ENCODE peak calls at places on chromosomes 11 and 22, in five cellular contexts. Y, N, A, L and Q are unnamed samples.

GRCh38 chr22:30457964-30458363 is 13.9 kb downstream of the SEC14L3 start:
- DNase-seq in A (no peak), L (no peak), N (no peak), Y (no peak), Q (no peak)

GRCh38 chr22:31566484-31566883 is 70.1 kb downstream of the SFI1 start:
- DNase-seq in N (no peak), L (no peak), A (no peak), Y (no peak), Q (no peak)

GRCh38 chr11:117457835-117458234 is 130.2 kb downstream of the CEP164 start:
- DNase-seq in Y (no peak), N (no peak), L (no peak), A (no peak), Q (no peak)

GRCh38 chr22:47090591-47091240 is 328.3 kb downstream of the TBC1D22A start:
- DNase-seq in L (no peak), Y (no peak), N (peak; percentile 55), A (no peak), Q (peak; percentile 69)

GRCh38 chr22:27381552-27381951 is 420.0 kb downstream of the MN1 start:
- DNase-seq in Y (no peak), N (no peak), A (no peak), L (no peak), Q (no peak)

GRCh38 chr11:70203749-70204465 is 811 bp downstream of the FADD start:
- DNase-seq in A (peak; percentile 40), L (peak; percentile 59), N (peak; percentile 68), Y (peak; percentile 54), Q (peak; percentile 50)

GRCh38 chr11:117941163-117941707 is 12.0 kb upstream of the TMPRSS13 start:
- DNase-seq in L (no peak), N (no peak), Y (no peak), A (no peak), Q (no peak)

GRCh38 chr11:35111171-35112055 is 27.6 kb upstream of the CD44 start:
- DNase-seq in Y (no peak), A (no peak), L (no peak), N (peak; percentile 20), Q (no peak)

GRCh38 chr11:72406536-72407507 is 27.5 kb downstream of the CLPB start:
- DNase-seq in N (no peak), L (peak; percentile 43), Y (no peak), A (no peak), Q (no peak)

GRCh38 chr11:64186205-64187165 is 514 bp downstream of the STIP1 start:
- DNase-seq in A (no peak), L (no peak), Y (no peak), N (no peak), Q (peak; percentile 48)

GRCh38 chr11:77506857-77507256 is 33.0 kb upstream of the PAK1 start:
- DNase-seq in N (no peak), L (no peak), Y (no peak), A (no peak), Q (no peak)

GRCh38 chr22:24440718-24441405 is 13.5 kb downstream of the ADORA2A start:
- DNase-seq in N (no peak), Y (no peak), L (no peak), A (no peak), Q (no peak)

GRCh38 chr11:1225386-1226225 is 2.7 kb downstream of the MUC5B start:
- DNase-seq in N (no peak), Y (no peak), A (no peak), L (no peak), Q (peak; percentile 1)

GRCh38 chr22:47616396-47617020 is 854.1 kb downstream of the TBC1D22A start:
- DNase-seq in L (no peak), Y (no peak), A (no peak), N (no peak), Q (no peak)

GRCh38 chr11:74011360-74012071 is 2.6 kb upstream of the UCP3 start:
- DNase-seq in A (peak; percentile 79), Y (no peak), N (peak; percentile 72), L (no peak), Q (no peak)

GRCh38 chr11:11391796-11392195 is 38.7 kb upstream of the CSNK2A3 start:
- DNase-seq in A (no peak), L (no peak), Y (no peak), N (no peak), Q (no peak)

GRCh38 chr11:47980093-47980906 is at the start of gene PTPRJ:
- DNase-seq in Y (peak; percentile 73), L (no peak), N (peak; percentile 88), A (no peak), Q (peak; percentile 78)

GRCh38 chr11:22392561-22392960 is 54.4 kb downstream of the SLC17A6 start:
- DNase-seq in A (no peak), Y (no peak), L (no peak), N (no peak), Q (no peak)

GRCh38 chr22:49826603-49827306 is 918 bp downstream of the BRD1 start:
- DNase-seq in L (no peak), Y (no peak), N (peak; percentile 53), A (no peak), Q (peak; percentile 51)

GRCh38 chr11:2911088-2912037 is 17.9 kb downstream of the PHLDA2 start:
- DNase-seq in A (no peak), Y (no peak), L (no peak), N (no peak), Q (no peak)
- H3K27ac ChIP-seq in A (no peak overlapping the region), Y (peak overlapping the region; percentile 84), L (no peak overlapping the region), N (no peak overlapping the region), Q (no peak overlapping the region)

GRCh38 chr22:17920992-17921650 is 103.2 kb downstream of the MICAL3 start:
- DNase-seq in N (no peak), A (no peak), Y (no peak), L (no peak), Q (no peak)

GRCh38 chr22:17921871-17922821 is 102.2 kb downstream of the MICAL3 start:
- DNase-seq in N (peak; percentile 99), Y (no peak), A (no peak), L (peak; percentile 45), Q (peak; percentile 95)

GRCh38 chr22:17924735-17925727 is 99.3 kb downstream of the MICAL3 start:
- DNase-seq in L (no peak), Y (no peak), A (no peak), N (no peak), Q (no peak)

GRCh38 chr22:17924076-17924475 is 100.3 kb downstream of the MICAL3 start:
- DNase-seq in L (no peak), N (no peak), Y (no peak), A (no peak), Q (no peak)

GRCh38 chr22:17922925-17923898 is 101.1 kb downstream of the MICAL3 start:
- DNase-seq in Y (no peak), L (no peak), A (no peak), N (no peak), Q (no peak)
- TF ChIP-seq JUNB in Y (no peak), L (no peak), A (no peak), N (no peak), Q (no peak)

GRCh38 chr11:18706330-18707243 is 8.0 kb downstream of the TMEM86A start:
- DNase-seq in Y (no peak), L (no peak), A (no peak), N (no peak), Q (peak; percentile 88)
- H3K27ac ChIP-seq in Y (no peak overlapping the region), L (no peak overlapping the region), A (no peak overlapping the region), N (no peak overlapping the region), Q (no peak overlapping the region)

DNA sequence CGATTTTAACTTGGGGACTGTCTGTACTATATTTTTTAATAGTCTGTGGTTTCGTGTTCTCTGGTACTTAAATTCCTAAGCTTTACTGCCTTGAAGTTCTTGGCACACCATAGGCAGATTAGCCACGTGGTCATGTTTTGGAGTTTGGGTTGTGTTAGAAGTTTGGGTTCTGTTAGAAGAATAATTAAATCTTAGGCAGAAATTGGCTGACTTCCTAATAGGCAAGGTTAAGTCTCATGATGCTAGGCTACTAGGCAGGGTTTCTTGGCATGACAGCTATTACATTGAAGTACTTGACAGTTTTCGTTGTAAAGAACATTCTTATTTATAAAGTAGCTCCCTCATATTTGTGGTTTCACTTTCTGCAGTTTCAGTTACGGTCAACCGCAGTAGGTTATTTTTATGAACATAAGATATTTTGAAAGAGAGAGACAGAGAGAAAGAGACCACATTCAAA is 30.0 kb upstream of the MMP7 start:
- DNase-seq in N (no peak), Y (no peak), A (peak; percentile 84), L (no peak), Q (no peak)
- TF ChIP-seq JUNB in N (no peak), Y (no peak), A (peak; percentile 83), L (no peak), Q (no peak)

GRCh38 chr11:75639752-75640151 is 29.1 kb downstream of the MAP6 start:
- DNase-seq in L (no peak), N (no peak), A (peak; percentile 17), Y (no peak), Q (no peak)
- H3K27ac ChIP-seq in L (no peak overlapping the region), N (no peak overlapping the region), A (no peak overlapping the region), Y (no peak overlapping the region), Q (no peak overlapping the region)

DNA sequence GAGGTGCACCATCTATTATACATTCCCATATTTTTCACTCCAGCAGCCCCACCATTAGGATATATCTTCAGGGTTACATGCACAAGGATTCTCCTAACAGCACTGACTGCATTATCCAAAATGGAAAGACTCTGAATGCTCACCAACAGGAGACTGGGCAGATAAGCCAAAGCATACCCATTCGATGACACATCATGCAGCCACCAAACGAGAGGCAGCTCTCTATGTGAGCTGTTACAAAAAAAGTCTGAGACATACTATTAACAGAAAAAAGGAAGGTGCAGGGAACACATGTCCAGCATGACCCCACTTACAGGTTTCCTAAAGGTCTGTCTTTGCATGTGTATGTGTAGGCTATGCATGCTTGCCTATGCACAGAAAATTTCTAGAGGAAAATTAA is 12.4 kb upstream of the SERPIND1 start:
- DNase-seq in Y (no peak), N (no peak), A (no peak), L (no peak), Q (no peak)
- TF ChIP-seq JUNB in Y (no peak), N (no peak), A (no peak), L (no peak), Q (no peak)

DNA sequence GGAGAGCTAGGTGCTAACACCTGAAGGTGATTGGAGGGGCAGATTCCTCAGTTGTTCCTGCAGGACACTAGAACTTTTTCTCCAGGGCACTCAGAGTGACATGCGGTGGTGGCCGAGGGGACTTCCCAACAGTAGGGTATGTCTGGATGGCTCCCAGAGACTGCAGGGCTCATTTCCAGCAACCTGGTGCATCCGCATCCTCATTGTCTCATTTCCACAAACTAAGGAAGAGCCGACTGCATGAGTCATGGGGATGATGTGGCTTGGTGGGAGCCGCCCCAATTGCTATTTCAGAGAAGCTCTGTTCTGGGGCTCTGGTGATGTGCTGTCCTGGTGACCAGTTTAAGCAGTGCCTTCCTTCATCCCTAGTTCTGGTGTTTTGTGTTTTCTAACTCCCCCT is 2.8 kb upstream of the ROBO4 start:
- DNase-seq in A (no peak), N (no peak), Y (peak; percentile 41), L (peak; percentile 25), Q (no peak)
- H3K27ac ChIP-seq in A (no peak overlapping the region), N (no peak overlapping the region), Y (no peak overlapping the region), L (no peak overlapping the region), Q (no peak overlapping the region)

DNA sequence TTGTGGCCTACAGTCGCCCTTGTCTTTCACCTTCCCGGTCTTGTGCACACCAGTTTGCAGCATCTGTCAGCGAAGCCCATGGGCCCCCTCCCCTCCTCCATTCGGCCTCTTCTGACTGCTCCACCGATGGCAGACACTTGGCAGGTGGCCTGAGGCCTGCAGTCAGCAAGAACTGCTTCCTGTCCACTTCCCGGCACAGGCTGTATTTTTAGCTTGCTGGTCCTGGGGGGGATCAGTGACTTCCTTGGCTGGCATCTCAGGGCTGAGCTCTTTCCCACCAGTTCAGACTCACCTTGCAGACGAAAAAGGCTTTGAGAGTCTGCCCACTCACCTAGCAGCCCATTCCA is 106.4 kb downstream of the SYN3 start:
- DNase-seq in Y (no peak), N (no peak), A (no peak), L (no peak), Q (no peak)
- TF ChIP-seq JUNB in Y (no peak), N (no peak), A (no peak), L (no peak), Q (no peak)